ENCODE peak calls at places on chromosomes 16 and 17, in four cellular contexts. W is GM12878, B is HepG2, G is K562. H is an unnamed sample.

GRCh38 chr17:39740357-39741111 is 2.8 kb downstream of the GRB7 start:
- DNase-seq in W (no peak), B (peak), G (peak), H (peak)

GRCh38 chr16:79270011-79270410 is 330.5 kb downstream of the MAF start:
- DNase-seq in W (no peak), B (no peak), G (no peak), H (no peak)

GRCh38 chr17:37131064-37131463 is 182.3 kb downstream of the AATF start:
- DNase-seq in W (no peak), B (no peak), G (no peak), H (no peak)

GRCh38 chr17:4988168-4988567 is 693 bp upstream of the CAMTA2 start:
- DNase-seq in W (no peak), B (no peak), G (no peak), H (no peak)

GRCh38 chr17:373616-374225 is 21.1 kb upstream of the RPH3AL start:
- DNase-seq in W (no peak), B (no peak), G (no peak), H (peak)

GRCh38 chr16:49827806-49828428 is 28.0 kb downstream of the ZNF423 start:
- DNase-seq in W (no peak), B (no peak), G (no peak), H (no peak)

GRCh38 chr16:19879241-19879792 is 5.3 kb downstream of the GPRC5B start:
- DNase-seq in W (no peak), B (peak), G (no peak), H (no peak)

GRCh38 chr16:48611329-48612137 is 1.6 kb upstream of the N4BP1 start:
- DNase-seq in W (peak), B (peak), G (peak), H (peak)

GRCh38 chr16:8569650-8570338 is 20.5 kb downstream of the TMEM114 start:
- DNase-seq in W (no peak), B (no peak), G (no peak), H (no peak)

GRCh38 chr17:8079291-8080207 is 8.0 kb downstream of the ALOX12B start:
- DNase-seq in W (no peak), B (peak), G (peak), H (peak)

GRCh38 chr16:47627056-47627455 is 165.9 kb downstream of the PHKB start:
- DNase-seq in W (no peak), B (no peak), G (no peak), H (no peak)

GRCh38 chr17:40561294-40561870 is 3.9 kb downstream of the CCR7 start:
- DNase-seq in W (peak), B (no peak), G (no peak), H (no peak)

GRCh38 chr17:66190738-66191606 is 961 bp downstream of the CEP112 start:
- DNase-seq in W (no peak), B (peak), G (no peak), H (peak)

GRCh38 chr17:81601525-81602120 is 35.3 kb downstream of the NPLOC4 start:
- DNase-seq in W (peak), B (peak), G (peak), H (peak)

GRCh38 chr17:82291582-82292250 is 18.2 kb upstream of the CSNK1D start:
- DNase-seq in W (no peak), B (no peak), G (no peak), H (no peak)

GRCh38 chr17:77424585-77425344 is 284.0 kb downstream of the SEC14L1 start:
- DNase-seq in W (no peak), B (no peak), G (peak), H (no peak)

GRCh38 chr16:66898207-66898606 is 17.9 kb downstream of the PDP2 start:
- DNase-seq in W (no peak), B (no peak), G (no peak), H (no peak)

GRCh38 chr16:19135896-19136438 is 22.2 kb downstream of the ITPRIPL2 start:
- DNase-seq in W (no peak), B (no peak), G (peak), H (peak)

GRCh38 chr16:85728879-85729278 is 22.0 kb downstream of the C16orf74 start:
- DNase-seq in W (no peak), B (no peak), G (peak), H (no peak)

GRCh38 chr16:49575352-49576172 is 202.0 kb downstream of the C16orf78 start:
- DNase-seq in W (peak), B (no peak), G (no peak), H (no peak)

GRCh38 chr17:58006563-58006923 is 503 bp downstream of the SRSF1 start:
- DNase-seq in W (no peak), B (peak), G (peak), H (peak)

GRCh38 chr16:72940886-72941285 is 107.0 kb downstream of the ZFHX3 start:
- DNase-seq in W (no peak), B (no peak), G (no peak), H (no peak)

GRCh38 chr17:38465420-38466345 is 37.4 kb downstream of the ARHGAP23 start:
- DNase-seq in W (no peak), B (no peak), G (no peak), H (peak)

GRCh38 chr17:59829217-59830006 is 63.3 kb downstream of the TUBD1 start:
- DNase-seq in W (peak), B (peak), G (peak), H (peak)

GRCh38 chr17:8985054-8985701 is 19.7 kb upstream of the PIK3R5 start:
- DNase-seq in W (no peak), B (no peak), G (no peak), H (no peak)

GRCh38 chr16:3984111-3985060 is 103.9 kb upstream of the CREBBP start:
- DNase-seq in W (no peak), B (no peak), G (no peak), H (no peak)

GRCh38 chr17:49984776-49985175 is 10.2 kb downstream of the DLX3 start:
- DNase-seq in W (no peak), B (no peak), G (no peak), H (no peak)
- TF ChIP-seq ESRRA in W (no peak), B (no peak), G (no peak), H (no peak)

GRCh38 chr16:2048116-2048543 is 345 bp downstream of the TSC2 start:
- DNase-seq in W (no peak), B (no peak), G (peak), H (no peak)

GRCh38 chr16:2044541-2044940 is 3.1 kb downstream of the NTHL1 start:
- DNase-seq in W (no peak), B (no peak), G (no peak), H (no peak)

GRCh38 chr16:2046889-2047329 is 725 bp downstream of the NTHL1 start:
- DNase-seq in W (no peak), B (no peak), G (no peak), H (no peak)

GRCh38 chr16:2046125-2046888 is 1.3 kb downstream of the NTHL1 start:
- DNase-seq in W (no peak), B (no peak), G (no peak), H (no peak)

DNA sequence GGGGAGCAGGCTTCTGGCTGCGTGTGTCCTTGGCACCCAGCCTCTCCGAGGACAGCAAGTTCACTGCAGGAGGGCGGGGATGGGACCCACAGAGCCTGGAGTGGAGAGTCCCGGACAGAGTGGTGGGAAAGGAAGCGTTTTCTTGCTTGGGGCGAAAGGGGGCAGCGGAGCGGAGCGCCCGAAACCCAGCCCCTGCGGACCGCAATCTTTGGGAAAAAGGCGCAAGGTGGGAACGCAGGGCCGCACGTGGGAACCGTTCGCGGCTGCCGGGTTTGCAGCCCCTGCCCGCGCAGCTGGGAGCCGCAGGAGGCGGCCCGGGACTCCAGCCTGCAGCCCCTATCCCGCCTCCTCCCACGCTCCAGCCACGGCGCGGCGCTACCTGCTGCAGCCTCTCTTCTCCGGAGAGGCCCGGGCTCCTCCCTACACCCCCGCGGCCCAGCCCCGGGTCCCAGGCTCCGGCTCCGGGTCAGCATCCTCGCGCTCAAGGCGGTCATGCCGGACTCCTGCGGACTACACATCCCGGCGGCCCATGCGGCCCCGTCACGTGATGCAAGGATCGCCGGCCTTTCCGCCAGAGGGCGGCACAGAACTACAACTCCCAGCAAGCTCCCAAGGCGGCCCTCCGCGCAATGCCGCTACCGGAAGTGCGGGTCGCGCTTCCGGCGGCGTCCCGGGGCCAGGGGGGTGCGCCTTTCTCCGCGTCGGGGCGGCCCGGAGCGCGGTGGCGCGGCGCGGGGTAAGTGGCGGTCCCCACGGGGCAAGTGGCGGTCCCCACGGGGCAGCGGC is at the start of the genes NTHL1 and TSC2:
- DNase-seq in W (peak), B (peak), G (peak), H (peak)
- TF ChIP-seq EP300 in W (no peak), B (peak), G (no peak), H (no peak)

GRCh38 chr16:75580-76501 is 2.2 kb upstream of the MPG start:
- DNase-seq in W (no peak), B (peak), G (peak), H (no peak)
- TF ChIP-seq ESRRA in W (no peak), B (no peak), G (peak), H (no peak)

DNA sequence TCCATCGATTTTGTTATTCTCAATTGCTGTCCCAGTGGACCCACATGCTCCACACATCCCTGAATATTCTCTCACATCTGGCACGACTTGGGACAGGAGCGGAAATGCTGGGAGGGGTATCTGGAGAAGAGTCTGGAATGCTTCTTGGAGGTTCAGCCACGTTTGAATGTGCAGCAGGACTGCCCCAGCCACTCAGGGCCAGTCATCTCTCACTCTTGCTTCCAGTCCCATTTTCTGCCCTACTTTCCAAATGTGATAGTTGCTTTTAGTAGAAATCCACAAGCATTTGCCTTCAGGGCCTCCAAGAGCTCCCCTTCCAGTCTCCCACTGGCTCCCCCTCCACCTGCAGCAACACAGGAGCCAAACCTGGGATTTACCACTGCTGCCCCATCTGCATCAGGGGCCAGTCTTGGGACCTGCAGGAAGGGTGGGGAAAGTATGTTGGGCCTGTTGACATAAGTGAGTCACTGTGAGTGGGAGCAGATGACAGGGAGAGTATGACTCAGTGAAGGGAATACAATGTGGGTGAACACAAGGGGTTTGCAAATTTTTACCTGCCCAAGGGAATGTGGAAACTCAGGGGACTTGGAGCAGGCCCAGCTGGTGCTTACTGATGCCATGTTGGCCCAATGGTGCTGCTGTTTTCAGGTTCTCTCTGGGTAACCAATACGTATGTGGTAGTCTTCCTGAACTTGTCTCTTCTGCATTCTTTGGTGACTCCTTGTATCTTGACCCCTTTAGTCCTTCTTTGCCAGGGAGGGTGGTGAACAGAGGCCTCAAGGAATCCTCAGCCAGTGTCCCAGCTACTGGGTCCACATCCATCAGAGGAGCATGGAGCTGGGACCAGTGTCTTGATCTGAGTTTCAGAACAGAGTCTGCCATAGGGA is 78.8 kb upstream of the CRHR1 start:
- DNase-seq in W (no peak), B (peak), G (peak), H (peak)
- TF ChIP-seq EP300 in W (no peak), B (no peak), G (no peak), H (no peak)

DNA sequence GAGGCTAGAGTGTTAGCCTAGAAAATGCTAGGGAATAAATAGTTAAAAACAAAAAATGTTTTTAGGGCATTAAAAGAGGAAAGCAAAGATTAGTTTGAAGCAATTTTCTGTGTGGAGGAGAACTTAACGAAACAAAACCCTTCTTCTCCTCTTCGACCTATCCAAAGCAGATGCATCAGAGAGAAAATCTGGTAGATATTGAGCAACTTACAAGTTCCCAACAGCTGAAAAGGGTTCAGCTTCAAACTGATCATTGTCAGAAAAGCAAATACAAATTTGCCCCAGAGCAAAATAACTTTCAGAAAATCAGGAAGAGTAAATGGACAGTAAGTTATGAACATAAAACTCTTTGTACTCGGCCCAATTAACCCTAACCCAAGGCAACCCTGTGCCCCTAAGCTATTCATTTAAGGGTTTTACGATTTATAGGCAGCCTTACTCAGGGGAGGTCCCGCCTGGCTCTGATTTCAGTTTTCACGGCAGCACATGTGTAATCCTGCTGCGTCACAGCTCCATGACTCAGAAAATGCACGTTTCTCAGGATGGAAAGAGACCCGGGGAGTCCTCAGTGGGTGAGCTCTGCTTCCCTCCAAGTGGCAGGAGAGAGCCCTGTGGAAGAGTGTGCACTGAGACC is 405.7 kb upstream of the SALL1 start:
- DNase-seq in W (no peak), B (no peak), G (no peak), H (peak)
- TF ChIP-seq ESRRA in W (no peak), B (no peak), G (no peak), H (no peak)

GRCh38 chr16:88570691-88571092 is 489 bp downstream of the ZC3H18 start:
- DNase-seq in W (no peak), B (no peak), G (peak), H (no peak)

GRCh38 chr16:88566158-88566557 is 4.0 kb upstream of the ZC3H18 start:
- DNase-seq in W (no peak), B (no peak), G (peak), H (no peak)

GRCh38 chr16:88568710-88569613 is 1.2 kb upstream of the ZC3H18 start:
- DNase-seq in W (no peak), B (no peak), G (no peak), H (no peak)

GRCh38 chr16:88569614-88569984 is 604 bp upstream of the ZC3H18 start:
- DNase-seq in W (no peak), B (peak), G (peak), H (no peak)

DNA sequence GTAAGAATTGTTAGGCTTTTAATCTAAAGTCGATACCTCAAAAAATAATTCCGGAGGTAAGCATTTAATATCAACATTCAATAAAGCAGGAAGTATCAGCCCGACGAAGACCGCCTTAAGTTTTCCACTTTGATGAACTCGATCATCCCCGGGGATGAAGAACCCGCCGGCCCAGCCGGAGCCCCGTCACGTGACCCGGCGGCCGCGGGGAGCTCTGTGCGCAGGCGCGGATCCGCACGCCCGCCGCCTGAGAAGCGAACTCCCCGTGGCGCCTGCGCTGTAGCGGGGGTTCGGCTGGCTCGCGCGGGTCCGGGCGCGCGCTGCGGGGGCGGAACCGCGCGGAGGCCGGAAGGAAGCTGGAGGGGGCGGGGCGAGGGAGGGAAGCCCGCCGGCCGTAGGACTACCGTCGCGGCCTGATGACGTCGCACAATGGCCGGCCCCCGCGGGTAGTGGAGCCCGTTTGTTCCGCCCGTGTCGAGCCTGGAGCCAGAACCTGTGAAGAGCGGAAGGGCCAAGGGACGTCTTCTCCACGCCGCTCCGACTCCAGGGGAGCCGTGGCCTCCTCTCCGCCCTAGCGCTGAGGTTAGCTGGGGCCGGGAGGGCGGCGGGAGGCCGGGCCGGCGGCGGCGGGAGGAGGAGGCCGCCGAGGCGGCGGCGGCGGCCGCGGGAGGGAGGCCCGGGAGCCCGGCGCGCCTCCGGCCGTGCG is at the start of gene ZC3H18:
- DNase-seq in W (peak), B (peak), G (peak), H (peak)
- TF ChIP-seq EP300 in W (no peak), B (no peak), G (no peak), H (no peak)

GRCh38 chr16:69417537-69418199 is 6.8 kb upstream of the CYB5B start:
- DNase-seq in W (no peak), B (peak), G (no peak), H (peak)
- TF ChIP-seq ESRRA in W (no peak), B (no peak), G (no peak), H (no peak)